ENCODE peak calls at places on chromosomes 4 and X, in five cellular contexts. One of them, this sample, is unnamed.

GRCh38 chr4:150090836-150091235 is 12.6 kb downstream of the DCLK2 start:
- DNase-seq in HL-60: no peak
- DNase-seq in nucleus accumbens: no peak
- DNase-seq in keratinocyte: no peak
- DNase-seq in GM03348: no peak
- DNase-seq in this sample: no peak

GRCh38 chr4:43296946-43297528 is 404.5 kb downstream of the GRXCR1 start:
- DNase-seq in keratinocyte: no peak
- DNase-seq in nucleus accumbens: no peak
- DNase-seq in HL-60: no peak
- DNase-seq in GM03348: no peak
- DNase-seq in this sample: no peak

GRCh38 chrX:104013606-104014005 is at the start of gene H2BW1:
- DNase-seq in HL-60: no peak
- DNase-seq in nucleus accumbens: no peak
- DNase-seq in keratinocyte: no peak
- DNase-seq in GM03348: no peak
- DNase-seq in this sample: no peak

GRCh38 chr4:77209012-77209411 is 52.0 kb downstream of the CCNG2 start:
- DNase-seq in nucleus accumbens: no peak
- DNase-seq in keratinocyte: no peak
- DNase-seq in GM03348: no peak
- DNase-seq in HL-60: no peak
- DNase-seq in this sample: no peak

GRCh38 chr4:26420438-26420837 is 69.8 kb downstream of the CCKAR start:
- DNase-seq in nucleus accumbens: no peak
- DNase-seq in keratinocyte: no peak
- DNase-seq in HL-60: no peak
- DNase-seq in GM03348: no peak
- DNase-seq in this sample: peak; percentile 82

GRCh38 chr4:152735302-152735917 is 44.1 kb downstream of the TIGD4 start:
- DNase-seq in HL-60: no peak
- DNase-seq in nucleus accumbens: no peak
- DNase-seq in keratinocyte: no peak
- DNase-seq in GM03348: peak; percentile 58
- DNase-seq in this sample: peak; percentile 61

GRCh38 chr4:183366436-183366835 is 44.2 kb upstream of the CLDN24 start:
- DNase-seq in GM03348: no peak
- DNase-seq in keratinocyte: no peak
- DNase-seq in nucleus accumbens: no peak
- DNase-seq in HL-60: no peak
- DNase-seq in this sample: no peak

GRCh38 chr4:146224331-146224966 is 10.1 kb downstream of the REELD1 start:
- DNase-seq in GM03348: no peak
- DNase-seq in nucleus accumbens: no peak
- DNase-seq in keratinocyte: no peak
- DNase-seq in HL-60: no peak
- DNase-seq in this sample: no peak

GRCh38 chr4:54473077-54473545 is 184.6 kb upstream of the KIT start:
- DNase-seq in GM03348: no peak
- DNase-seq in keratinocyte: no peak
- DNase-seq in HL-60: no peak
- DNase-seq in nucleus accumbens: no peak
- DNase-seq in this sample: no peak

GRCh38 chr4:90979551-90979950 is 852.4 kb downstream of the CCSER1 start:
- DNase-seq in GM03348: no peak
- DNase-seq in nucleus accumbens: no peak
- DNase-seq in keratinocyte: no peak
- DNase-seq in HL-60: no peak
- DNase-seq in this sample: no peak

GRCh38 chrX:104750146-104750699 is 184.2 kb downstream of the IL1RAPL2 start:
- DNase-seq in nucleus accumbens: no peak
- DNase-seq in GM03348: no peak
- DNase-seq in keratinocyte: no peak
- DNase-seq in HL-60: no peak
- DNase-seq in this sample: no peak

GRCh38 chrX:65874765-65875164 is 165.1 kb downstream of the VSIG4 start:
- DNase-seq in GM03348: no peak
- DNase-seq in HL-60: no peak
- DNase-seq in nucleus accumbens: no peak
- DNase-seq in keratinocyte: no peak
- DNase-seq in this sample: no peak

GRCh38 chrX:67544871-67545771 is 1.3 kb downstream of the AR start:
- DNase-seq in GM03348: peak; percentile 13
- DNase-seq in nucleus accumbens: no peak
- DNase-seq in keratinocyte: no peak
- DNase-seq in HL-60: no peak
- DNase-seq in this sample: peak; percentile 75

GRCh38 chrX:128020701-128021100 is 31.5 kb downstream of the ACTRT1 start:
- DNase-seq in GM03348: no peak
- DNase-seq in nucleus accumbens: no peak
- DNase-seq in keratinocyte: peak; percentile 60
- DNase-seq in HL-60: no peak
- DNase-seq in this sample: no peak

GRCh38 chr4:75919914-75920313 is 17.7 kb upstream of the PPEF2 start:
- DNase-seq in nucleus accumbens: no peak
- DNase-seq in keratinocyte: no peak
- DNase-seq in GM03348: peak; percentile 54
- DNase-seq in HL-60: no peak
- DNase-seq in this sample: peak; percentile 42

GRCh38 chr4:83207497-83208105 is 77.0 kb downstream of the COQ2 start:
- DNase-seq in HL-60: no peak
- DNase-seq in keratinocyte: peak; percentile 35
- DNase-seq in GM03348: peak; percentile 64
- DNase-seq in nucleus accumbens: no peak
- DNase-seq in this sample: no peak

GRCh38 chr4:44256414-44256813 is 192.2 kb downstream of the KCTD8 start:
- DNase-seq in keratinocyte: no peak
- DNase-seq in GM03348: no peak
- DNase-seq in nucleus accumbens: no peak
- DNase-seq in HL-60: no peak
- DNase-seq in this sample: no peak

GRCh38 chrX:69142688-69143239 is 22.5 kb downstream of the PJA1 start:
- DNase-seq in GM03348: peak; percentile 46
- DNase-seq in HL-60: no peak
- DNase-seq in nucleus accumbens: no peak
- DNase-seq in keratinocyte: no peak
- DNase-seq in this sample: peak; percentile 18

GRCh38 chr4:139740531-139741041 is 75.0 kb downstream of the MGST2 start:
- DNase-seq in HL-60: peak; percentile 62
- DNase-seq in nucleus accumbens: peak; percentile 50
- DNase-seq in GM03348: peak; percentile 80
- DNase-seq in keratinocyte: peak; percentile 15
- DNase-seq in this sample: peak; percentile 94

GRCh38 chrX:109911046-109911445 is 91.9 kb upstream of the TMEM164 start:
- DNase-seq in GM03348: peak; percentile 11
- DNase-seq in keratinocyte: no peak
- DNase-seq in HL-60: no peak
- DNase-seq in nucleus accumbens: no peak
- DNase-seq in this sample: no peak

GRCh38 chr4:112550728-112551127 is 34.7 kb upstream of the NEUROG2 start:
- DNase-seq in nucleus accumbens: no peak
- DNase-seq in keratinocyte: no peak
- DNase-seq in HL-60: no peak
- DNase-seq in GM03348: peak; percentile 27
- DNase-seq in this sample: no peak

GRCh38 chr4:100933628-100934027 is 413.7 kb downstream of the PPP3CA start:
- DNase-seq in nucleus accumbens: no peak
- DNase-seq in GM03348: peak; percentile 48
- DNase-seq in HL-60: no peak
- DNase-seq in keratinocyte: no peak
- DNase-seq in this sample: no peak

GRCh38 chrX:110853610-110854009 is 58.0 kb upstream of the CHRDL1 start:
- DNase-seq in keratinocyte: no peak
- DNase-seq in GM03348: peak; percentile 49
- DNase-seq in nucleus accumbens: no peak
- DNase-seq in HL-60: no peak
- DNase-seq in this sample: peak; percentile 67

GRCh38 chrX:19343462-19344206 is at the start of gene PDHA1:
- DNase-seq in HL-60: peak; percentile 78
- DNase-seq in keratinocyte: peak; percentile 41
- DNase-seq in nucleus accumbens: peak; percentile 88
- DNase-seq in GM03348: peak; percentile 95
- DNase-seq in this sample: peak; percentile 94

This sample was measured in osteoblast.